ENCODE peak calls at places on chromosomes 2 and 18, in four cellular contexts. One of them, this sample, is unnamed.

GRCh38 chr2:229417176-229417575 is 146.1 kb upstream of the PID1 start:
- DNase-seq in adrenal gland: no peak
- DNase-seq in hepatocyte: no peak
- DNase-seq in NB4: no peak
- DNase-seq in this sample: no peak

GRCh38 chr2:120538691-120539420 is 192.9 kb downstream of the INHBB start:
- DNase-seq in NB4: no peak
- DNase-seq in hepatocyte: no peak
- DNase-seq in adrenal gland: no peak
- DNase-seq in this sample: no peak

GRCh38 chr2:200742426-200742825 is 69.3 kb upstream of the BZW1 start:
- DNase-seq in adrenal gland: peak; percentile 18
- DNase-seq in hepatocyte: no peak
- DNase-seq in NB4: no peak
- DNase-seq in this sample: peak; percentile 27

GRCh38 chr2:15673919-15674636 is 82.4 kb downstream of the DDX1 start:
- DNase-seq in hepatocyte: peak; percentile 50
- DNase-seq in adrenal gland: no peak
- DNase-seq in NB4: peak; percentile 40
- DNase-seq in this sample: no peak

GRCh38 chr2:237674731-237675276 is 47.4 kb downstream of the LRRFIP1 start:
- DNase-seq in NB4: peak; percentile 97
- DNase-seq in hepatocyte: peak; percentile 75
- DNase-seq in adrenal gland: peak; percentile 73
- DNase-seq in this sample: peak; percentile 47

GRCh38 chr2:85953476-85953875 is 64.7 kb upstream of the ST3GAL5 start:
- DNase-seq in adrenal gland: no peak
- DNase-seq in hepatocyte: no peak
- DNase-seq in NB4: no peak
- DNase-seq in this sample: no peak

GRCh38 chr2:147989102-147989501 is 31.4 kb downstream of the ORC4 start:
- DNase-seq in NB4: no peak
- DNase-seq in hepatocyte: no peak
- DNase-seq in adrenal gland: no peak
- DNase-seq in this sample: no peak

GRCh38 chr2:180180511-180180910 is 173.4 kb upstream of the CWC22 start:
- DNase-seq in NB4: no peak
- DNase-seq in adrenal gland: no peak
- DNase-seq in hepatocyte: no peak
- DNase-seq in this sample: no peak

GRCh38 chr2:52904511-52904910 is 863.1 kb upstream of the CHAC2 start:
- DNase-seq in hepatocyte: no peak
- DNase-seq in NB4: no peak
- DNase-seq in adrenal gland: no peak
- DNase-seq in this sample: no peak

GRCh38 chr2:149226790-149227189 is 103.6 kb upstream of the LYPD6 start:
- DNase-seq in NB4: no peak
- DNase-seq in hepatocyte: no peak
- DNase-seq in adrenal gland: no peak
- DNase-seq in this sample: no peak

GRCh38 chr18:63237911-63238710 is 81.5 kb downstream of the BCL2 start:
- DNase-seq in adrenal gland: no peak
- DNase-seq in hepatocyte: peak; percentile 65
- DNase-seq in NB4: no peak
- DNase-seq in this sample: peak; percentile 61

GRCh38 chr2:178237488-178238143 is 43.3 kb downstream of the OSBPL6 start:
- DNase-seq in adrenal gland: no peak
- DNase-seq in NB4: no peak
- DNase-seq in hepatocyte: no peak
- DNase-seq in this sample: no peak

GRCh38 chr18:42921261-42921737 is 194.2 kb downstream of the RIT2 start:
- DNase-seq in hepatocyte: no peak
- DNase-seq in NB4: no peak
- DNase-seq in adrenal gland: no peak
- DNase-seq in this sample: no peak

GRCh38 chr2:231455222-231455621 is 9.1 kb downstream of the NCL start:
- DNase-seq in hepatocyte: no peak
- DNase-seq in adrenal gland: no peak
- DNase-seq in NB4: peak; percentile 43
- DNase-seq in this sample: no peak

GRCh38 chr2:65165595-65165994 is 35.7 kb upstream of the RAB1A start:
- DNase-seq in NB4: peak; percentile 80
- DNase-seq in adrenal gland: no peak
- DNase-seq in hepatocyte: no peak
- DNase-seq in this sample: no peak

GRCh38 chr18:11019295-11019694 is 130.1 kb downstream of the PIEZO2 start:
- DNase-seq in adrenal gland: no peak
- DNase-seq in hepatocyte: no peak
- DNase-seq in NB4: no peak
- DNase-seq in this sample: no peak

GRCh38 chr18:48735070-48735676 is 196.3 kb downstream of the CTIF start:
- DNase-seq in hepatocyte: no peak
- DNase-seq in adrenal gland: no peak
- DNase-seq in NB4: no peak
- DNase-seq in this sample: no peak

GRCh38 chr2:5911801-5912200 is 219.6 kb downstream of the SOX11 start:
- DNase-seq in NB4: no peak
- DNase-seq in adrenal gland: no peak
- DNase-seq in hepatocyte: peak; percentile 33
- DNase-seq in this sample: no peak

GRCh38 chr2:5913729-5914390 is 221.7 kb downstream of the SOX11 start:
- DNase-seq in NB4: no peak
- DNase-seq in adrenal gland: no peak
- DNase-seq in hepatocyte: no peak
- DNase-seq in this sample: no peak

GRCh38 chr2:5915926-5916325 is 223.7 kb downstream of the SOX11 start:
- DNase-seq in adrenal gland: no peak
- DNase-seq in hepatocyte: peak; percentile 50
- DNase-seq in NB4: peak; percentile 48
- DNase-seq in this sample: no peak

GRCh38 chr2:5914831-5915611 is 222.8 kb downstream of the SOX11 start:
- DNase-seq in hepatocyte: peak; percentile 74
- DNase-seq in NB4: no peak
- DNase-seq in adrenal gland: no peak
- DNase-seq in this sample: no peak
- TF ChIP-seq CTCF in hepatocyte: peak; percentile 34
- TF ChIP-seq CTCF in NB4: no peak
- TF ChIP-seq CTCF in adrenal gland: no peak
- TF ChIP-seq CTCF in this sample: no peak

DNA sequence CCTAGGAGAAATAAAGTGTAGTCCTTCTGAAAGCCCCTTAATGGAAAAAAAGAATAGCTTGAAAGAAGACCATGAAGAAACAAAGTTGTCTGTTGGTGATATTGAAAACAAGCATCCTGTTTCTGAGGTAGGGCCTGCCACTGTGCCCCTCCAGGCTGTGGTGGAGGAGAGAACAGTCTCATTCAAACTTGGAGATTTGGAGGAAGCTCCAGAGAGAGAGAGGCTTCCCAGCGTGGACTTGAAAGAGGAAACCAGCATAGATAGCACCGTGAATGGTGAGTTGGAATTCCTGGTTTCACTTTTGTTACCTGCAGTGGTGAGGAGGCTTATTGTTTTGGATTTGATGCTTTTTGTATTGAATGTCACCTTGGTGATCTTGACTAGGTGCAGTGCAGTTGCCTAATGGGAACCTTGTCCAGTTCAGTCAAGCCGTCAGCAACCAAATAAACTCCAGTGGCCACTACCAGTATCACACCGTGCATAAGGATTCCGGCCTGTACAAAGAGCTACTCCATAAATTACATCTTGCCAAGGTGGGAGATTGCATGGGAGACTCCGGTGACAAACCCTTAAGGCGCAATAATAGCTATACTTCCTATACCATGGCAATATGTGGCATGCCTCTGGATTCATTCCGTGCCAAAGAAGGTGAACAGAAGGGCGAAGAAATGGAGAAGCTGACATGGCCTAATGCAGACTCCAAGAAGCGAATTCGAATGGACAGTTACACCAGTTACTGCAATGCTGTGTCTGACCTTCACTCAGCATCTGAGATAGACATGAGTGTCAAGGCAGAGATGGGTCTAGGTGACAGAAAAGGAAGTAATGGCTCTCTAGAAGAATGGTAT is 13.3 kb downstream of the SLC20A1 start:
- DNase-seq in NB4: peak; percentile 45
- DNase-seq in hepatocyte: no peak
- DNase-seq in adrenal gland: no peak
- DNase-seq in this sample: no peak
- TF ChIP-seq CTCF in NB4: no peak
- TF ChIP-seq CTCF in hepatocyte: no peak
- TF ChIP-seq CTCF in adrenal gland: no peak
- TF ChIP-seq CTCF in this sample: no peak

GRCh38 chr2:222903234-222904220 is 42.7 kb downstream of the ACSL3 start:
- DNase-seq in hepatocyte: peak; percentile 68
- DNase-seq in NB4: peak; percentile 69
- DNase-seq in adrenal gland: peak; percentile 23
- DNase-seq in this sample: no peak
- TF ChIP-seq CTCF in hepatocyte: peak; percentile 72
- TF ChIP-seq CTCF in NB4: peak; percentile 62
- TF ChIP-seq CTCF in adrenal gland: peak; percentile 62
- TF ChIP-seq CTCF in this sample: peak; percentile 61

DNA sequence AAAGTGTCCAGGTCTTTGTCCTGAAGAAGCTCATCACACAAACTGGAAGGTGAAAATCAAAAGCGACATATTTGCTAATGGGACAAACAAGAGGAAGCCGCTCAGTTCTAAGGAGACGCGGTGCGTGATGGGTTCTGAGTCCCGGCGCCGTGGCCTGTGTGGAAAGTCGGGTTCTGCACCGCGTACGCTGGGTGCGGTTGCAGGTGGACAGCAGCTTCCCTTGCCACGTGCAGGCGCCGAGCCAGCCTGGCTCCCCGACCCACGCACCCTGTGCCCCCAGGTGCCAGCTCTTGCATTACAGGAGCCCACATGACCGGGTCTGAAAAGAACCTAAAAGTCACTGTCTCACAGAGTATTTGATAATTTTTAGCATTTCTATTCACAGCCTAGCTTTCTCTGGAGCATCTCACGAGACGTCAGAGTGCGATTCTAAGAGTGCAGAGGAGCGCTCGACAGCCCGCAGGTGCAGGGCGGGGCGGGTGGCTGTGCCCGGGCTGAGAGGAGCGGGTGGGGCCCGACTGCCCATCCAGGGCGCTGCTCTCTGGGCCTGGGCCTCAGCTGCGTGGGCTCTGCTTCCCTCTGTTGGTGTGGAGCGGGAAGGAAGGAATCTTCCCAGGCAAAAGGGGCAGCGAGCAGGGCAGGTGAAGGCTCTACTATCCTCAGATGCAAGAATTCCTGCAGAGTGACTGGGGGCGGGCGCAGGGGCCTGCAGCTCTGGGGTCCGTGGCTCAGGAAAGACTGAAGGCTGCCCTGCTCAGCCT is 39.4 kb downstream of the MYT1L start:
- DNase-seq in NB4: no peak
- DNase-seq in hepatocyte: peak; percentile 55
- DNase-seq in adrenal gland: no peak
- DNase-seq in this sample: no peak
- TF ChIP-seq CTCF in NB4: no peak
- TF ChIP-seq CTCF in hepatocyte: peak; percentile 56
- TF ChIP-seq CTCF in adrenal gland: no peak
- TF ChIP-seq CTCF in this sample: peak; percentile 63

GRCh38 chr2:196592331-196592911 is 47.1 kb upstream of the CCDC150 start:
- DNase-seq in hepatocyte: no peak
- DNase-seq in adrenal gland: peak; percentile 6
- DNase-seq in NB4: no peak
- DNase-seq in this sample: no peak
- TF ChIP-seq CTCF in hepatocyte: peak; percentile 11
- TF ChIP-seq CTCF in adrenal gland: no peak
- TF ChIP-seq CTCF in NB4: no peak
- TF ChIP-seq CTCF in this sample: peak; percentile 29

GRCh38 chr2:69914235-69915049 is 467 bp upstream of the MXD1 start:
- DNase-seq in adrenal gland: peak; percentile 100
- DNase-seq in NB4: peak; percentile 100
- DNase-seq in hepatocyte: peak; percentile 100
- DNase-seq in this sample: peak; percentile 100
- TF ChIP-seq CTCF in adrenal gland: no peak
- TF ChIP-seq CTCF in NB4: peak; percentile 13
- TF ChIP-seq CTCF in hepatocyte: peak; percentile 22
- TF ChIP-seq CTCF in this sample: peak; percentile 18

DNA sequence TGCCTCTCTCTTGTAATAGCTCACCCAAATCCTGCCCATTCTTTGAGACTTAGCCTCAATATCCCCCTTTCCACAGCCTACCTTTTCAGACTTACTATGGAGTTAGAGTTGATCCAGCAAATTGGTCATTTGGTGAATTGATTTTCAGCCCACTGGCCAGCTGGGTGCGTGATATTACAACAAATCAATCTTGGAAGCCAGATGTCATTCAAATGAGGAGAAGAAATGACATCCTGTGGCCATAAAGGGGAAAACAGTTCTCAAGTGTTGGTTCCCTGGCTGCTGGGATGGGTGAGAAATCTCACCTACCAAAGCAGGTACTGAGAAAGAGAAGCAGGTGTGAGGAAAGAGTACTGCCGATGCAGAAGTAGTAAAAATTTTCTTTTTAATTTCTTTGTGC is 36.7 kb upstream of the FOXI3 start:
- DNase-seq in NB4: peak; percentile 6
- DNase-seq in hepatocyte: no peak
- DNase-seq in adrenal gland: no peak
- DNase-seq in this sample: no peak
- TF ChIP-seq CTCF in NB4: no peak
- TF ChIP-seq CTCF in hepatocyte: no peak
- TF ChIP-seq CTCF in adrenal gland: no peak
- TF ChIP-seq CTCF in this sample: no peak

This sample was measured in BJ.